ENCODE peak calls at places on chromosomes 4 and X, in seven cellular contexts. P is T follicular helper cell; S is activated T-helper 9 cell treated with anti-CD3 and anti-CD28 coated beads, Interleukin-2, amount 50 U/mL, for 16 hours; B is HS-5; I is stimulated activated CD4-positive, alpha-beta T cell treated with anti-CD3 and anti-CD28 coated beads, Interleukin-12 subunit alpha, Interleukin-12 subunit beta, amount 100 ng/mL, for 48 hours; C is HTR-8/SVneo; O is WTC11. F is an unnamed sample.

GRCh38 chrX:116289592-116289991 is 119.0 kb downstream of the AGTR2 start:
- DNase-seq in I (no peak), P (no peak), B (no peak), O (no peak), S (no peak), C (no peak), F (no peak)

GRCh38 chr4:14218641-14219040 is 591.1 kb upstream of the BOD1L1 start:
- DNase-seq in O (no peak), B (no peak), P (no peak), C (no peak), I (no peak), S (no peak), F (no peak)

GRCh38 chrX:132651411-132652086 is 162.7 kb upstream of the MBNL3 start:
- DNase-seq in S (no peak), B (no peak), C (no peak), O (peak), I (no peak), P (no peak), F (no peak)

GRCh38 chr4:27759621-27760020 is 899.0 kb downstream of the STIM2 start:
- DNase-seq in C (no peak), I (no peak), O (no peak), B (no peak), P (no peak), S (no peak), F (no peak)

GRCh38 chr4:128525387-128525786 is 237.8 kb upstream of the PGRMC2 start:
- DNase-seq in S (no peak), B (no peak), O (no peak), P (no peak), C (no peak), I (no peak), F (no peak)

GRCh38 chrX:6071755-6072154 is 156.9 kb downstream of the NLGN4X start:
- DNase-seq in O (no peak), C (no peak), I (no peak), B (no peak), P (no peak), S (no peak), F (no peak)

GRCh38 chrX:123731258-123731986 is 1.4 kb downstream of the THOC2 start:
- DNase-seq in I (no peak), C (no peak), S (no peak), O (no peak), P (no peak), B (no peak), F (no peak)

GRCh38 chrX:53666171-53666570 is 20.3 kb downstream of the HUWE1 start:
- DNase-seq in B (no peak), S (no peak), C (no peak), O (no peak), P (no peak), I (no peak), F (no peak)

GRCh38 chr4:38503689-38504395 is 160.2 kb upstream of the KLF3 start:
- DNase-seq in P (no peak), S (no peak), I (no peak), O (no peak), C (no peak), B (no peak), F (no peak)

GRCh38 chr4:80071643-80072606 is 1.1 kb downstream of the ANTXR2 start:
- DNase-seq in B (no peak), S (peak), O (peak), P (peak), I (peak), C (no peak), F (no peak)

GRCh38 chr4:23036503-23036902 is 343.8 kb downstream of the GBA3 start:
- DNase-seq in P (no peak), S (no peak), O (no peak), I (no peak), B (no peak), C (no peak), F (no peak)

GRCh38 chr4:8525383-8526120 is 54.6 kb upstream of the GPR78 start:
- DNase-seq in B (peak), C (peak), O (no peak), P (no peak), I (no peak), S (no peak), F (no peak)

GRCh38 chr4:56641494-56642051 is 39.5 kb downstream of the HOPX start:
- DNase-seq in C (no peak), B (peak), O (no peak), I (no peak), P (no peak), S (no peak), F (no peak)

GRCh38 chr4:152579107-152579764 is 43.3 kb upstream of the FBXW7 start:
- DNase-seq in I (no peak), B (no peak), P (no peak), O (no peak), S (no peak), C (no peak), F (no peak)

GRCh38 chr4:169770411-169770810 is 12.7 kb upstream of the HPF1 start:
- DNase-seq in C (no peak), S (no peak), P (no peak), I (no peak), O (no peak), B (no peak), F (no peak)

GRCh38 chrX:115533485-115533884 is 27.5 kb upstream of the PLS3 start:
- DNase-seq in S (no peak), O (no peak), P (no peak), B (no peak), I (no peak), C (no peak), F (no peak)

GRCh38 chr4:140856692-140857091 is 100.5 kb upstream of the TBC1D9 start:
- DNase-seq in S (no peak), C (no peak), I (no peak), O (no peak), P (no peak), B (peak), F (peak)

GRCh38 chr4:74548561-74548960 is 103.6 kb downstream of the AREG start:
- DNase-seq in O (no peak), S (no peak), P (no peak), I (no peak), C (no peak), B (no peak), F (no peak)

GRCh38 chrX:138011461-138011860 is 445.5 kb downstream of the ZIC3 start:
- DNase-seq in B (no peak), S (no peak), O (no peak), I (no peak), C (no peak), P (no peak), F (no peak)

GRCh38 chr4:26342328-26343040 is 21.7 kb downstream of the RBPJ start:
- DNase-seq in I (no peak), B (peak), S (no peak), C (peak), O (no peak), P (no peak), F (no peak)

GRCh38 chr4:6369924-6370645 is 100.4 kb downstream of the WFS1 start:
- DNase-seq in P (no peak), C (no peak), I (no peak), S (no peak), O (peak), B (no peak), F (no peak)

GRCh38 chrX:72714471-72714916 is 388 bp upstream of the PHKA1 start:
- DNase-seq in P (no peak), I (no peak), S (no peak), O (peak), B (peak), C (peak), F (peak)

F was measured in iPS DF 19.7.